ENCODE peak calls at places on chromosomes 2 and 18, in six cellular contexts. O is hepatocyte, Z is brain microvascular endothelial cell, D is RWPE1, L is GM23338, U is testis. W is an unnamed sample.

GRCh38 chr2:71919701-71920100 is 228.0 kb downstream of the CYP26B1 start:
- DNase-seq in Z (no peak), O (no peak), L (no peak), D (no peak), U (no peak), W (no peak)

GRCh38 chr2:98823196-98824166 is 92.5 kb upstream of the MGAT4A start:
- DNase-seq in L (peak), D (no peak), Z (no peak), O (no peak), U (no peak), W (no peak)

GRCh38 chr2:15614545-15615309 is 23.1 kb downstream of the DDX1 start:
- DNase-seq in L (no peak), U (no peak), O (no peak), Z (no peak), D (no peak), W (no peak)

GRCh38 chr18:59748628-59749360 is 51.6 kb upstream of the CCBE1 start:
- DNase-seq in D (peak), O (no peak), Z (peak), L (no peak), U (no peak), W (no peak)

GRCh38 chr18:9106800-9107574 is 4.5 kb downstream of the NDUFV2 start:
- DNase-seq in Z (no peak), D (no peak), U (no peak), O (no peak), L (no peak), W (no peak)

GRCh38 chr2:197273485-197273884 is 37.1 kb downstream of the ANKRD44 start:
- DNase-seq in U (no peak), L (no peak), D (no peak), Z (no peak), O (no peak), W (no peak)

GRCh38 chr2:102932521-102932920 is 170.7 kb downstream of the TMEM182 start:
- DNase-seq in U (no peak), Z (no peak), L (no peak), O (peak), D (no peak), W (no peak)

GRCh38 chr2:148027822-148028221 is 6.9 kb downstream of the MBD5 start:
- DNase-seq in L (no peak), O (no peak), U (no peak), Z (no peak), D (no peak), W (no peak)

GRCh38 chr2:45651415-45652089 is at the start of gene PRKCE:
- DNase-seq in U (peak), O (peak), L (peak), Z (peak), D (peak), W (peak)

GRCh38 chr18:76437011-76437410 is 58.0 kb downstream of the ZNF516 start:
- DNase-seq in U (no peak), O (no peak), D (no peak), Z (no peak), L (peak), W (no peak)

GRCh38 chr2:162282765-162283425 is 35.6 kb downstream of the IFIH1 start:
- DNase-seq in Z (no peak), L (no peak), U (no peak), O (no peak), D (no peak), W (no peak)

GRCh38 chr2:113760400-113760799 is 4.0 kb upstream of the SLC35F5 start:
- DNase-seq in O (no peak), L (no peak), Z (peak), U (no peak), D (no peak), W (no peak)

GRCh38 chr2:151869296-151869695 is 41.1 kb upstream of the ARL5A start:
- DNase-seq in L (no peak), O (no peak), U (no peak), Z (no peak), D (no peak), W (no peak)

GRCh38 chr2:232353660-232354059 is 24.9 kb upstream of the ALPP start:
- DNase-seq in U (no peak), Z (no peak), D (no peak), L (no peak), O (no peak), W (no peak)

GRCh38 chr2:105761931-105762515 is 17.3 kb downstream of the NCK2 start:
- DNase-seq in U (no peak), L (peak), D (no peak), Z (peak), O (no peak), W (no peak)

GRCh38 chr18:44594779-44595467 is 85.8 kb upstream of the SETBP1 start:
- DNase-seq in D (peak), O (no peak), L (peak), U (no peak), Z (peak), W (no peak)

GRCh38 chr18:34631567-34631966 is 78.5 kb upstream of the DTNA start:
- DNase-seq in O (no peak), L (no peak), Z (no peak), D (no peak), U (no peak), W (no peak)

GRCh38 chr2:23375448-23375847 is 9.5 kb upstream of the KLHL29 start:
- DNase-seq in O (no peak), U (no peak), Z (no peak), D (peak), L (peak), W (peak)

GRCh38 chr2:58594762-58595161 is 353.6 kb upstream of the FANCL start:
- DNase-seq in L (no peak), U (no peak), Z (no peak), O (no peak), D (peak), W (no peak)

GRCh38 chr2:229586012-229586411 is 128.3 kb downstream of the DNER start:
- DNase-seq in O (no peak), Z (no peak), L (no peak), D (peak), U (no peak), W (no peak)

GRCh38 chr2:188326669-188327301 is 35.1 kb downstream of the GULP1 start:
- DNase-seq in D (no peak), O (peak), L (no peak), Z (no peak), U (no peak), W (no peak)

GRCh38 chr2:203328735-203329549 is 748 bp downstream of the ABI2 start:
- DNase-seq in U (peak), Z (peak), D (peak), O (peak), L (peak), W (peak)

GRCh38 chr2:47561906-47562305 is 158.9 kb downstream of the MSH2 start:
- DNase-seq in U (no peak), D (no peak), Z (no peak), L (no peak), O (no peak), W (no peak)

GRCh38 chr2:213152065-213152794 is 818 bp upstream of the IKZF2 start:
- DNase-seq in D (peak), O (peak), U (peak), L (peak), Z (peak), W (peak)

GRCh38 chr2:44943031-44943692 is 1.7 kb downstream of the SIX3 start:
- DNase-seq in L (no peak), U (no peak), O (no peak), D (no peak), Z (no peak), W (no peak)

GRCh38 chr2:218010116-218010837 is 7.5 kb upstream of the TNS1 start:
- DNase-seq in D (peak), L (peak), U (peak), Z (no peak), O (peak), W (peak)

GRCh38 chr2:72892506-72893173 is 5.4 kb downstream of the SPR start:
- DNase-seq in D (peak), O (peak), L (peak), U (peak), Z (peak), W (peak)

GRCh38 chr2:122748552-122749011 is 993.1 kb downstream of the TSN start:
- DNase-seq in U (peak), D (peak), L (peak), O (peak), Z (peak), W (peak)

GRCh38 chr2:155368934-155369333 is 670.4 kb downstream of the KCNJ3 start:
- DNase-seq in Z (no peak), D (no peak), U (no peak), O (peak), L (peak), W (no peak)

GRCh38 chr2:45264227-45265225 is 255.3 kb upstream of the SIX2 start:
- DNase-seq in D (no peak), L (peak), O (no peak), Z (peak), U (no peak), W (no peak)

GRCh38 chr2:176188218-176188968 is at the start of gene HOXD1:
- DNase-seq in D (peak), Z (no peak), L (peak), U (peak), O (peak), W (peak)

GRCh38 chr2:196511258-196511971 is 128.1 kb upstream of the CCDC150 start:
- DNase-seq in Z (no peak), O (no peak), D (no peak), L (no peak), U (no peak), W (no peak)

GRCh38 chr2:201964631-201965206 is 68.9 kb upstream of the FZD7 start:
- DNase-seq in Z (no peak), L (no peak), D (no peak), U (no peak), O (no peak), W (no peak)

GRCh38 chr2:61928816-61929471 is 23.5 kb downstream of the COMMD1 start:
- DNase-seq in Z (peak), D (no peak), U (no peak), L (peak), O (peak), W (no peak)

GRCh38 chr2:50723549-50723948 is 308.4 kb downstream of the NRXN1 start:
- DNase-seq in O (no peak), D (no peak), L (no peak), U (no peak), Z (no peak), W (no peak)

GRCh38 chr18:40962784-40963183 is 992.2 kb upstream of the PIK3C3 start:
- DNase-seq in L (no peak), U (no peak), D (no peak), Z (no peak), O (no peak), W (no peak)

GRCh38 chr2:118186110-118186857 is 98.0 kb downstream of the INSIG2 start:
- DNase-seq in Z (peak), U (peak), O (peak), D (peak), L (peak), W (peak)

DNA sequence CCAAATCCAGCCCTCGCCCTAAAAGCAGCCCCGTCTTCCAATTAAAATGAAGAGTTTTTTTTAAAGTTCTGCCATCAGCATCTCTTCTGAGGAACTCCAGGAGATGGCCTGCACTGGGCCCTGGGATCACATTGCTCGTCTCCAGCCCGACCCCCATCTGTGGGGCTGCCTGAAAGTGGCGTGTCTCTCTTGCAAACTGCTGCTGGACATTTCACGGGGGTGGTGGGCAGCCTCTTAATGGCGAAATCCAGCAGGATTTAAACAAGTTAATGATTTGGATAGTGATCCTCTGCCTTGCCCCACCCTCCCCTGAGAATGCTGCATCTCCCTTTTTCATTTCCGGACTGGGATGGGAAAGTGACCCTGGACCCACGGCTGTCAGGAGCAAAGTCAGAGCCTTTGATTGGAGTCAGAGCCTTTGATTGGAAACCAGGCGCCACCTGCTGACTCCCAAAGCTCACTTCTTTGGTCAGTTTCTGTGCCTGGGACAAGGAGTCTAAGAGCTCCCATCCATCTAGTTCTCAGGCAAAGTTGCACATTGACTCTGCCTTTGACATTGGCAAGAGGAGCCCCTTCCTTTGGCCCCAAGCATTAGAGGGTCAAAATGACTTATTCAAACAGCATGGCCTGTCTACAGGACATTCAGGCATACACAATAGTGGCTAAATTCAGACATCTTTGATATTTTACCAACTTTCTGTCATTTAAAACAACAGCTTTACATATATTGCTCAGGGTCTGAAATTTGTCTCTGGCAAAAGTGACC is 155.2 kb downstream of the SH3BP4 start:
- DNase-seq in L (peak), Z (peak), O (peak), D (peak), U (peak), W (peak)
- TF ChIP-seq CTCF in L (peak), Z (peak), O (peak), D (peak), U (peak), W (peak)

GRCh38 chr2:107414376-107414775 is 412.3 kb upstream of the RGPD4 start:
- DNase-seq in U (no peak), L (no peak), D (no peak), Z (peak), O (no peak), W (no peak)
- TF ChIP-seq CTCF in U (no peak), L (no peak), D (no peak), Z (no peak), O (no peak), W (no peak)

DNA sequence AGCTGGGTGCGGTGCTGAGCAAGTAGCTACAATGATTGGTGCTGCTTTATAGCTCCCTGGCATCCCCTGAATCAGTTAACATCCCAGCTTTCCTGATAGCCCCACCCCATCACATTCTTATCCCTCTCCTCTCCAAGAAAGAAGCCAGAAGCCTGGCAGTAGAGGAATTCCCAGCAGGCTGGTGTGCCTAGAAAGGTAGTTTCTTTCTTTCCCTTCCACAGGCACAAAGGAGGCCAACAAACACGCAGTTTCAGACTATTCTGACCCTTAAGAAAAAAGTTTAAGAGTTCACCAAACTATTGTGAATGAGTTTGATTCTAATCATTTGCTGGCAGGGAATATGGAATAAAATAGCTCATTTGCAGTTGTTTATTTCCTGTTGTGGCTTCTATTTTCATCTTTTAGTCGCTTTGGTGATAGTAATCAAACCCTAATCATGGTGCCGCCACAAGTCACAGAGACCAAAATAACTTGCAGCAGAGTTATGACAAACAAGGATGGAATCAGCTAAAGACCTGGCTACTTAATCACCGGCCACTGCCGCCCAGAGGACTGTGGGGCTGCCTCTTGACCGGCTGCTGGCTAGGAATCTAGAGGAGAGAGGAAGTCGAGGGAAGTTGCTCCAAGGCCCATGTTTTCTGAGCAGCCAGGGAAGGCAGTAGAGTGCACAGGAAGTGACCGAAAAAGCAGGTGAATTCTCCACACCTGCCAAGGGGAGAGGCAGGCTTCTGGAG is 4.9 kb upstream of the SMAD7 start:
- DNase-seq in D (no peak), O (peak), L (peak), Z (peak), U (no peak), W (peak)
- TF ChIP-seq CTCF in D (no peak), O (no peak), L (peak), Z (no peak), U (no peak), W (peak)

DNA sequence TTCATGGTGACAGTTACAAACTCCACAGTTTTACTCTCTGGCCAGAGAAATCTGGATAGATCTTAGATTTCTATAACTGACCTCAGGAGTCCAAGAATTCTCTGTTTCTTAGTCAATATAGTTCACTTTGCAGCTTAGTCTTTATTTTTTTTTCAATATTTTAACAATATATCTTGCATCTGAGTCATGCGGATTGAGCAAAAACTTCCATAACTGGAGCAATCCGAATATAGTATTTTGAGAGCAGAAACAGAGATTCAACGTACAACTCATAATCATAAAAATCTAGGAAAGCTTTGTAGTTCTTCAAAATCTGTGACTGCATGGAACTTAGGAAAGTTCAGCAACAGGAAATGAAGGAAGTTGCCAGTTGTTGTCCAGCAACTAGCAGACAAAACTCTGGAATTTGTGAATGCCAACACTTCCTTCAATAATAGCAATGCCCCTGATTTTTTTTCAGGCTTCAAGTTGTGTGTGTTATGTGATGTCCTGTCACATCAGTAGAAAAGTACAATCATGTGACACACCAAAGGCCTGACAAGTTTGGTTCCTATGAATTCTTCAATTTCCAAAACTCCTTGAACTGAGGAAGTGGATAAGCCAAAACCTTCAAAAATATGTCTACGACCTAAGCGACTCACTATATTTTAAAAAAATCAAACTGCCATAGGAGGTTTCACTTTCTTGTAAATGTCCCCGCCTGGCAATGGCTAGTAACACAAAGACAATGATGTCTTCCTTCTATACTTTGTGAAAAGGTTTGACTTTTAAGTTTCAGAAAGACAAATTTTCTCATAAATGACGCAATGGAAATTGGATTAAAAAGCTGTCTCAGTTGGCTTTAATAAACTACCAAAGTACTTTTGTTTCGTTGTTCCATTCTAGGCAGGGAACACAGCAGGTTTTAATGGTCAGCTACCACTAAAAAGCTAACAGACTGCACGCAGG is 510.6 kb downstream of the ERBB4 start:
- DNase-seq in Z (peak), D (no peak), U (no peak), L (no peak), O (no peak), W (no peak)
- TF ChIP-seq CTCF in Z (no peak), D (no peak), U (no peak), L (no peak), O (no peak), W (no peak)

DNA sequence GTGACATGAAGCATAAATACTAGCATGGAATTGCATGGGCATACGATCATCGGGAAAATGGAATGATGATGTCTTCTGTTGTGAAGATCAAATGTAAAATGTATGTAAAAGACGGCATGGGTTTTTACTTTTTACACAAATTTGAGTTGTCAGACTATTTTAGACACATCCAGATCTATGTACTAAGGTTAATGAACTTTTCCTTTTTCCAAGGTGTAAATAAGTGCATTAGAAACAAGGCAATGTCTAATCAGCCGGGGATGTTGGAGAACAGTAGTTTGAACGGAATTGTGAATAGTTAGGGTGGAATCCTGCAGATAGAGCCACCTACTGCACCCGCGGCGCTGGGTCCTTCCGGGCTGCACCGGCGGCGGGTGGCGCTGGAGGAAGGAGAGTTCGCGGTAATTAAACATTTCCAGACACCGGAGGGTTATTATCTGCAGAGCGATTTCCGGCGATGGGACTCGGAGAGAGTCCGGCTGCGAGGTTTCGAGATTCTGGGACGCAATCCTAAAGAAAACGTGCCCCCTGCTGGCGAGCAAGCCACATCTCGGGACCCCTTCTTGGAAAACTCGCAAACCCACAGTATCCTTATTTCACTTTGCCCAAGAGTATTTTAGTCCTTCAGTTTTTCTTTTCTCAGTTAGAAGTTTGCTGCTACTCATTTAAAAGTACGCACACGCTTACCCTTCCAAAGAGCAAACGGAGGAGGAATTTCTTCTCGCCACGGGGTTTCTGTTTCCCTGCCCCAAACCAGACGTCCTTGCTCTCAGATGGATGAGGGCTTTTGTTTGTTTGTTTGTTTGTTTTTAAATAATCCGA is 4.4 kb upstream of the OSR1 start:
- DNase-seq in D (peak), O (peak), Z (peak), L (peak), U (peak), W (peak)
- TF ChIP-seq CTCF in D (peak), O (peak), Z (peak), L (peak), U (peak), W (peak)

DNA sequence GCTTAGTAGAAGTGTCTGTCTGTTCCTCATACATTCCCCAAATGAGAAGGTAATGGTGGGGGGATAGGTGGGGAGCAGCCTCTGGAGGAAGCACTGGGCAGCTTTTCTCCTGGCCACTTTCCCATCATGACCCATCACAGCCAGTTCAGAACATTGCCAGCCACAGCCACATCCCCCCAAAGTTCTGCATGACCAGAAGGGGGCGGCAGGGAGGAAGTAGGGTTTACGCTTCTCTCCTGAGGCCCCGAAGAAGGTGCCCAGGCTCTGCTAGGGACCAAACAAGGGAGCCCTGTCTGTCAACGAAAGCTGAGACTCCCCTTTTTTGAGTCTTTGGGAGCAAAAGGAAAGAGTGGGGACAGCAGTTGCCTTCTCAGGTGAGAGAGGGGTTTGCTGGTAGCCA is 7.7 kb downstream of the IGFBP5 start:
- DNase-seq in U (no peak), D (no peak), Z (no peak), L (peak), O (no peak), W (peak)
- TF ChIP-seq CTCF in U (no peak), D (no peak), Z (peak), L (peak), O (peak), W (peak)